ENCODE peak calls at places on chromosomes 16 and 17, in five cellular contexts. U, Z, M, D and T are unnamed samples.

GRCh38 chr16:83397601-83398000 is 410.2 kb upstream of the HSBP1 start:
- DNase-seq in U (no peak), D (no peak), M (no peak), Z (no peak), T (no peak)

GRCh38 chr16:31568577-31569359 is 41.1 kb downstream of the AHSP start:
- DNase-seq in M (no peak), U (no peak), D (peak), Z (no peak), T (no peak)

GRCh38 chr16:70577256-70577698 is 53.7 kb downstream of the SF3B3 start:
- DNase-seq in Z (no peak), M (peak), U (no peak), D (no peak), T (peak)

GRCh38 chr17:46140645-46141197 is 52.5 kb downstream of the KANSL1 start:
- DNase-seq in D (no peak), Z (no peak), M (no peak), U (no peak), T (no peak)

GRCh38 chr17:37051839-37052238 is 103.1 kb downstream of the AATF start:
- DNase-seq in Z (no peak), U (no peak), D (no peak), M (no peak), T (no peak)

GRCh38 chr16:4801051-4801961 is 1.1 kb downstream of the ROGDI start:
- DNase-seq in U (no peak), Z (no peak), D (peak), M (no peak), T (no peak)

GRCh38 chr17:28372203-28372944 is 880 bp downstream of the SARM1 start:
- DNase-seq in M (peak), U (no peak), D (peak), Z (peak), T (no peak)

GRCh38 chr17:29623283-29623647 is 553 bp upstream of the CORO6 start:
- DNase-seq in U (no peak), M (no peak), Z (no peak), D (peak), T (no peak)

GRCh38 chr17:61412860-61413653 is 13.4 kb downstream of the TBX2 start:
- DNase-seq in M (no peak), U (no peak), D (peak), Z (no peak), T (no peak)

GRCh38 chr16:61885343-61885742 is 150.9 kb downstream of the CDH8 start:
- DNase-seq in Z (no peak), M (no peak), U (no peak), D (no peak), T (no peak)

GRCh38 chr17:74820037-74820436 is 39.6 kb downstream of the GRIN2C start:
- DNase-seq in M (no peak), Z (no peak), D (no peak), U (no peak), T (no peak)

GRCh38 chr16:69329369-69330285 is 761 bp downstream of the PDF start:
- DNase-seq in D (peak), U (peak), M (no peak), Z (peak), T (no peak)

GRCh38 chr16:51399908-51400670 is 249.0 kb upstream of the SALL1 start:
- DNase-seq in D (no peak), M (no peak), U (no peak), Z (no peak), T (no peak)

GRCh38 chr16:27718136-27718766 is 168.3 kb downstream of the KATNIP start:
- DNase-seq in M (no peak), U (no peak), D (no peak), Z (no peak), T (no peak)

GRCh38 chr17:78779848-78780247 is 2.2 kb downstream of the CYTH1 start:
- DNase-seq in D (no peak), Z (peak), U (peak), M (no peak), T (no peak)

GRCh38 chr17:33499025-33499424 is 205.9 kb upstream of the ASIC2 start:
- DNase-seq in U (no peak), M (no peak), Z (no peak), D (no peak), T (no peak)

GRCh38 chr17:28991779-28992178 is 14.1 kb downstream of the SEZ6 start:
- DNase-seq in U (no peak), Z (no peak), D (no peak), M (no peak), T (no peak)

GRCh38 chr16:55572439-55572838 is 6.0 kb downstream of the CAPNS2 start:
- DNase-seq in D (peak), Z (no peak), M (no peak), U (no peak), T (no peak)

GRCh38 chr17:55735784-55736405 is 13.2 kb upstream of the TMEM100 start:
- DNase-seq in Z (peak), D (peak), M (peak), U (peak), T (peak)

GRCh38 chr17:42436401-42436800 is 13.3 kb upstream of the CAVIN1 start:
- DNase-seq in M (peak), Z (no peak), D (no peak), U (no peak), T (no peak)

GRCh38 chr17:42438600-42439567 is 15.8 kb upstream of the CAVIN1 start:
- DNase-seq in D (peak), M (no peak), U (peak), Z (peak), T (no peak)

DNA sequence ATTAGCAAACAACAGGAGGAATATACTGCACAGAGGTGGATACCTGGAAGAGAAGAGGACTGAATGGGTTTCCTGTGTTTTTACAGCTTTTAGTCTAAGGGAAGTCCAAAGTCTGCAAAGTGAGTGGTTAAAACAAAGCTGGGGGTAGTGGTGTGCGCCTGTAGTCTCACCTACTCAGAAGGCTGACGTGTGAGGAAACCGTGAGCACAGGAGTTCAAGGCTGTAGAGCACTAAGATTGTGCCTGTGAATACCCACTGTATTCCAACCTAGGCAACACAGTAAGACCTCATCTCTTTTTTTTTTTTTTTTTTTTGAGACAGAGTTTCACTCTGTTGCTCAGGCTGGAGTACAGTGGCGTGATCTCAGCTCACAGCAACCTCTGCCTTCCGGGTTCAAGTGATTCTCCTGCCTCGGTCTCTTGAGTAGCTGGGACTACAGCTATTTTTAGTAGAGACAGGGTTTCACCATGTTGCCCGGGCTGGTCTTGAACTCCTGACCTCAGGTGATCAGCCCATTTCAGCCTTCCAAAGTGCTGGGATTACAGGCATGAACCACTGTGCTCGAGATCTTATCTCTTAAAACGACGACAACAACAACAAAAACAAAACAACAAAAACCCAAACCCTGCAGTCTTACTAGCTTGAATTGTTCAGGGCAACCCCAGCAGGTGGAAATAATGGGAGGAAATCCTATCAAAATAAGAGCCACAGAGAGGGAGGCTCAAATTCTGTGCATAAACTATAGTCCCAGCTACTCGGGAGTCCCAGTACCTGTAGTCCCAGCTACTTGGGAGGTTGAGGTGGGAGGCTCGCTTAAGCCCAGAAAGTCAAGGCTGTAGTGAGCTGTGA is 16.7 kb upstream of the ATP6V0A1 start:
- DNase-seq in M (no peak), D (peak), U (peak), Z (no peak), T (no peak)
- H2AFZ ChIP-seq in M (no peak), D (peak), U (peak), Z (no peak), T (no peak)

DNA sequence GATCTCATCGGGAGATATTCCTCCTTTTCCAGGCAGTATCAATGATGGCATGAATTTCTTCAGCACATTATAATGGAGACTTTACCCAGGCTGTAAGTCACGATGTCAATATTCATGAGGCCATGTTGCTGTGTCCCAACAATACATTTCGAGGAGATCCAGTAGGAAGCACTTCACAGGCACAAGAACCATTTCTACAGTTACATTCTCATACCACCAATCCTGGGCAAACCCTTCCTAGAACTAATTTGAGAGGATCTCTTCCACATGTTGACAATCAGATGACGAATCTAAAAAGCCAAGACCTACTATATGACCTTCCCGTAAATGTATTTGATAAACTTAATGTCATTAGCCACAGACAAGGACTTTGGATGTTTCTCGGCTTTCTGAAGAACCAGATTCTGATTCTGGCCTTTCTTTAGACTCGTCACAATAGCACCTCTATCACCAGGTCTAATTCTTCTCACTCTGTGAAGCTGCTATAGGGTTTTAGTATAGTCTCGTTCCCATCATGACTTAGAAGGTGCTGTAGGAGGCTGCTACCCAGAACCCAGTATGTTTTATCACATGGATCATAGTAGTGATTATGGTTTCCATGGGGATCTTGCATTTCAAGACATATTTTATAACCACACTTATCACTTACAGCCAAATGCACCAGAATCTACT is 40.2 kb downstream of the C16orf87 start:
- DNase-seq in U (no peak), Z (no peak), M (no peak), D (no peak), T (no peak)
- H2AFZ ChIP-seq in U (peak), Z (peak), M (no peak), D (peak), T (peak)

DNA sequence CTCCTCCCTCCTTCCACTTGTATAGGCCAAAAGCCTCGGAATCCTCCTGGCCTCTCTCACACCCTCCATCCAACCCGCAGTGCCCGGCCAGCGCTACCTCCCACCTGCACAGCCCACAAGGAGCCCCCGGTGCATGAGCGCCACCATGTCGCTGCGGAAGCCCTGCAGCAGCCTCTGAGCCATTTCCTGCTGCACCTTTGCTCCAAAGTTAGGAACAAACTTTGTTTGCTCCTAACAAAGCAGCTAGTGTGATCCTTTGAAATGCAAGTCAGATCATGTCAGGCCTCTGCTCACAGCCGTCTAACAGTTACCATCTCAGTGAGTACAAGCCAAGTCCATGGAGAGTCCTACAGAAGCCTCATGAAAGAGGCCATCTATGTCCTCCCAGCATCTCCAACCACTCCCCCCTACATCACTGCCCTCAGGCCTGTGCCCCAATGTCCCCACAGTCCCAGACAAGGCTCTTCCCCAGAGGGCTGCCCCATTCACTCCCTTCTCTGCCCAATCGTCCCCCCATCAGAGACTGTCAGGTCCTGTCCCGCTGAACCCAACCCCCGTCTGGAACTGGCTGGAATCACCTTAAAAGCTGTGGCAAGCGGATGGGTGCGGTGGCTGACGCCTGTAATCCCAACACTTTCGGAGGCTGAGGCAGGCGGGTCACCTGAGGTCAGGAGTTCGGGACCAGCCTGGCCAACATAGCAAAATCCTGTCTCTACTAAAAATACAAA is 7.5 kb downstream of the DCAKD start:
- DNase-seq in U (no peak), Z (no peak), D (no peak), M (no peak), T (no peak)
- H2AFZ ChIP-seq in U (no peak), Z (no peak), D (no peak), M (no peak), T (no peak)

DNA sequence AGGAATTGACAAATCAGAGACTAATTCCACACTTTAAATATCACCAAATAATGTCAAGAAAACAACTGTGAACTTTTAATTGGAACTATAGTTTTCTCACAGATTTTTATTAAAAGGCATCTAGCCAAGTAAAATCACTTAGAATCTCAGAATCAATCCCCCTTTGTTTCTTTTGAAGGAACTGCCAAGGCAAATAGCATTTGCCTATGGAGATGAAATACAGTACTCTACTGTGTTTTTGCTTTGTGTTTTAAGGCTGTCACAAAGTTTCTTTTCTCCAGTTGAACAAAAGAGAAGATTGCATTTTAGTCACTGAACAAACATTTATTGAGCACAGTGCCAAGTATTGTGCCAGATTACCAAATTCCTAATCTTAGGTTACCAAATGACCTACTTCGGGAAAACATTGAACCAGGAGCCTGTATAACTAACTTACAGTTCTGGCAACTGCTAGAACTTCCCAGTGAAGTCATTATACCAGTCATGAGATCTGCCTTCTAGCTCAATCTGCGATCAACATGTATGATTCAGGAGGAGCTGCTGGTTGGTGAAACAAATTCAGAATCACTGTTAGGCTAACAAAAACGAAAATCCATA is 3.0 kb upstream of the UBB start:
- DNase-seq in U (no peak), D (no peak), M (peak), Z (no peak), T (peak)
- H2AFZ ChIP-seq in U (no peak), D (no peak), M (no peak), Z (no peak), T (no peak)

DNA sequence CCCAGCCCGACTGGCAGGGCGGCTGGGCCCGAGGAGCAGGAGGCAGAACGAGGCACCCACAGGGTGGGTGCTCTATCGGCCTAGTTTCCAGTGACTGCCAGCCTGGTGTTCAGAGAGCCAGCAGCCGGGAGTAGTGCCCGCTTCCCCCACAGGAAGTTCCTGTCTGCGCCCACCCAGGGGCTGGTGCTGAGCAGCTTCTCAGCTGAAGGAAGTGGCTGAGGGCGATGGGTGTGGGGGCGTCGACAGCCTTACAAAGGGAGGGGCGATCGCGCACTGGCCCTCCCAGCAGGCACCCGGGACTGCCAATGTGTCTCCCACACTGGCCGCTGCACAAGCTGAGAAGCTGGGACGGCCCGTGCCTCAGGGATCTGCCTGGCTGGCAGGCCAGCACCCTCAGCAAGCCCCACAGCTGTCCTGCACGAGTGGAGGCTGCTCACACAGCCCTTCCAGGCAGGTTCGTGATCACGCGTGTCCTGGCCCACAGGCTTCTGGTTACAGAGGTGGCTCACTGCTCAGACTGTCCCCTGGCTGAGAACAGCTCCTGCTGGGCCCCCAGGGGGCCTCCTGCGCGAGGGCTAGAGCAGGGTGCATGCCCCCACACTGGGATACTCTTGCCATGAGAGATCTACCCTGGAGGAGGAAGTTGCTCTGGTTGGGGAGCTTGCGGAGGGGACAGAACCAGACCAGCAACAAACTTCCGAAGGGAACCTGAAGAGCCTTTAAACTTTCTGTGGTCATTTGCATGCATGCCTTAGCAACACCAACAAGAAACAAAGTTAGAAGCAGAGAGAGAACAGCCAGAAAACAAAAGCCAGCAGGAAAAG is 2.5 kb downstream of the RNF166 start:
- DNase-seq in U (no peak), D (no peak), M (no peak), Z (peak), T (no peak)
- H2AFZ ChIP-seq in U (no peak), D (no peak), M (peak), Z (no peak), T (no peak)

GRCh38 chr16:8080817-8081216 is 509.5 kb downstream of the TMEM114 start:
- DNase-seq in U (no peak), M (no peak), Z (no peak), D (no peak), T (no peak)
- H2AFZ ChIP-seq in U (no peak), M (no peak), Z (no peak), D (no peak), T (no peak)

GRCh38 chr17:18158022-18158600 is 25.5 kb upstream of the ALKBH5 start:
- DNase-seq in Z (peak), M (peak), D (peak), U (peak), T (peak)

GRCh38 chr17:18157354-18157985 is 26.2 kb upstream of the ALKBH5 start:
- DNase-seq in M (no peak), Z (no peak), U (no peak), D (no peak), T (no peak)

GRCh38 chr17:18156976-18157280 is 26.7 kb upstream of the ALKBH5 start:
- DNase-seq in Z (no peak), M (no peak), U (no peak), D (no peak), T (no peak)

GRCh38 chr17:18155179-18155578 is 28.4 kb upstream of the ALKBH5 start:
- DNase-seq in D (no peak), M (no peak), U (no peak), Z (no peak), T (no peak)

GRCh38 chr17:18156171-18156975 is 27.3 kb upstream of the ALKBH5 start:
- DNase-seq in Z (no peak), M (no peak), U (no peak), D (no peak), T (peak)
- H2AFZ ChIP-seq in Z (no peak), M (peak), U (no peak), D (no peak), T (no peak)

DNA sequence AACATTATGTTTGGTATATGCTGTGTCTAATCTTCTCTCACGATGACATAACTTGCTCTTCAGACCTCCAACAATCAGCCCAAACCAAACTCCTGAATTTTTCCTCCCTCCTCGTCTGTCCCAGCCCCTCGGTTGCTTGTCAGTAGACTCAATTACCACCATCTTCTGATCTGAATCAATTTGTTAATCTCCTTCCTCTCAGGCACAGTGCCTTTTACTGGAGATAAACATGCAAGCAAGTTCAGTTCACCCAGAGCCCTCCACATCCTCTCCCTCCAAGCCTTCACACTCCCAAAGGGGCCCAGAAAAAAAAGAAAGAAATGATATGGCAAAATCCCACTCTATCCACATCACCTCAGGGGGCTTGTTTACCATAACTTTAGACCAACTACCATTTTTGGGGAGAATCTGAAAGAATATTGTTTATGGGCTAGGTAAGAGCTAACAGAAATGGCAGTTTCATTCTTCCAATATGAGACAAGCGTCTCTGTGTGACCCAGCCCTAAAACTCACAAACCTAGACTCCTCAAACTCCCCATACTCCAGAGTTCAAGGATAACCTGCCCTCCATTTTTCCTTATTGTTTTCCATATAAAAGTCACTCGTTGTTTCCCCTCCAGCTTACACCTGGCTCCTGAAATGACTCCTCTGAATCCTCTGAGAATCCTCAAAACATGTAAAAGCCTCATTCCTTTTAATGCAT is 1.5 kb downstream of the TEX2 start:
- DNase-seq in M (no peak), Z (no peak), U (no peak), D (no peak), T (no peak)
- H2AFZ ChIP-seq in M (peak), Z (peak), U (no peak), D (peak), T (peak)